ENCODE peak calls at places on chromosomes 6 and 20, in four cellular contexts. R, J, I and V are unnamed samples.

GRCh38 chr6:167907837-167908681 is 81.3 kb downstream of the AFDN start:
- DNase-seq in I (peak; percentile 32), R (no peak), J (no peak), V (no peak)

GRCh38 chr20:47502271-47502730 is 614 bp downstream of the NCOA3 start:
- DNase-seq in I (no peak), J (no peak), R (no peak), V (no peak)

GRCh38 chr20:53077373-53078205 is 105.4 kb downstream of the TSHZ2 start:
- DNase-seq in R (no peak), J (no peak), I (no peak), V (no peak)

GRCh38 chr6:73285674-73286283 is 22.8 kb upstream of the KHDC1 start:
- DNase-seq in J (no peak), R (no peak), I (peak; percentile 44), V (no peak)

GRCh38 chr6:144264270-144265060 is 20.7 kb upstream of the UTRN start:
- DNase-seq in R (peak; percentile 88), I (no peak), J (no peak), V (no peak)

GRCh38 chr20:6644818-6645620 is 122.5 kb upstream of the BMP2 start:
- DNase-seq in I (no peak), J (no peak), R (no peak), V (no peak)

GRCh38 chr20:36604952-36605308 is 649 bp upstream of the RAB5IF start:
- DNase-seq in I (no peak), J (peak; percentile 73), R (no peak), V (peak; percentile 42)

GRCh38 chr20:25259788-25260254 is 11.9 kb downstream of the PYGB start:
- DNase-seq in J (peak; percentile 77), R (no peak), I (no peak), V (no peak)

GRCh38 chr6:33279971-33280511 is 3.1 kb downstream of the B3GALT4 start:
- DNase-seq in J (no peak), R (no peak), I (peak; percentile 81), V (no peak)

GRCh38 chr6:4403828-4404227 is 268.5 kb upstream of the ECI2 start:
- DNase-seq in R (no peak), I (no peak), J (no peak), V (no peak)

GRCh38 chr6:90780141-90780540 is 193.3 kb upstream of the MAP3K7 start:
- DNase-seq in I (no peak), J (no peak), R (no peak), V (no peak)

GRCh38 chr20:9903048-9903651 is 64.3 kb upstream of the PAK5 start:
- DNase-seq in I (peak; percentile 26), J (no peak), R (no peak), V (no peak)

GRCh38 chr20:34848597-34848996 is 23.1 kb upstream of the NCOA6 start:
- DNase-seq in I (no peak), J (no peak), R (no peak), V (no peak)

GRCh38 chr6:41036188-41036587 is 2.8 kb downstream of the UNC5CL start:
- DNase-seq in J (no peak), I (no peak), R (peak; percentile 45), V (no peak)

GRCh38 chr6:44285552-44286284 is 15.5 kb downstream of the TMEM151B start:
- DNase-seq in J (no peak), I (no peak), R (no peak), V (no peak)

GRCh38 chr20:36214684-36215256 is 21.5 kb upstream of the AAR2 start:
- DNase-seq in J (no peak), R (no peak), I (peak; percentile 50), V (peak; percentile 18)

GRCh38 chr6:13725570-13725969 is 13.9 kb upstream of the RANBP9 start:
- DNase-seq in I (no peak), J (no peak), R (peak; percentile 72), V (peak; percentile 11)

GRCh38 chr6:144435602-144436426 is 150.7 kb downstream of the UTRN start:
- DNase-seq in I (no peak), R (no peak), J (no peak), V (no peak)

GRCh38 chr6:12163149-12163548 is 127.0 kb upstream of the EDN1 start:
- DNase-seq in I (no peak), J (peak; percentile 81), R (no peak), V (no peak)

GRCh38 chr6:142009647-142010046 is 123.1 kb upstream of the GJE1 start:
- DNase-seq in R (no peak), J (no peak), I (no peak), V (no peak)

GRCh38 chr20:46220808-46221207 is 87.5 kb downstream of the CDH22 start:
- DNase-seq in R (peak; percentile 2), I (no peak), J (no peak), V (no peak)

GRCh38 chr6:143953922-143954321 is 54.1 kb downstream of the PLAGL1 start:
- DNase-seq in I (no peak), J (no peak), R (no peak), V (no peak)

GRCh38 chr6:2976571-2977085 is 5.3 kb upstream of the SERPINB6 start:
- DNase-seq in R (no peak), J (no peak), I (no peak), V (no peak)

GRCh38 chr20:19540401-19540800 is 217.7 kb upstream of the RIN2 start:
- DNase-seq in R (no peak), I (no peak), J (no peak), V (no peak)

GRCh38 chr6:33965766-33966165 is 162.0 kb upstream of the MLN start:
- DNase-seq in R (no peak), I (no peak), J (no peak), V (no peak)

GRCh38 chr6:150719861-150720260 is 120.2 kb downstream of the PLEKHG1 start:
- DNase-seq in I (no peak), J (no peak), R (no peak), V (no peak)

GRCh38 chr6:21309791-21310190 is 283.8 kb upstream of the SOX4 start:
- DNase-seq in J (no peak), I (no peak), R (no peak), V (no peak)

GRCh38 chr20:10360878-10361277 is 73.1 kb downstream of the MKKS start:
- DNase-seq in J (no peak), R (no peak), I (no peak), V (no peak)

GRCh38 chr20:59771506-59772372 is 161.7 kb downstream of the SYCP2 start:
- DNase-seq in J (no peak), R (no peak), I (no peak), V (no peak)

GRCh38 chr6:24874776-24875175 is 61.0 kb downstream of the RIPOR2 start:
- DNase-seq in J (no peak), R (no peak), I (no peak), V (no peak)

GRCh38 chr20:49583669-49584417 is 15.9 kb upstream of the PTGIS start:
- DNase-seq in I (no peak), J (no peak), R (no peak), V (no peak)

GRCh38 chr20:50380697-50381040 is 129.5 kb upstream of the PTPN1 start:
- DNase-seq in J (peak; percentile 31), I (peak; percentile 28), R (no peak), V (no peak)

GRCh38 chr20:63895202-63895885 is 418 bp downstream of the DNAJC5 start:
- DNase-seq in I (no peak), J (no peak), R (no peak), V (no peak)

GRCh38 chr20:62318411-62319345 is 15.9 kb downstream of the ADRM1 start:
- DNase-seq in R (no peak), J (no peak), I (no peak), V (no peak)

GRCh38 chr6:137167702-137168377 is 5.6 kb downstream of the IL22RA2 start:
- DNase-seq in R (no peak), I (no peak), J (no peak), V (no peak)

GRCh38 chr6:55255061-55255571 is 72.2 kb upstream of the GFRAL start:
- DNase-seq in I (peak; percentile 27), J (no peak), R (no peak), V (no peak)